ENCODE peak calls at places on chromosomes 5 and 9, in six cellular contexts. One of them, this sample, is unnamed.

GRCh38 chr5:10268100-10268499 is 18.0 kb downstream of the CCT5 start:
- DNase-seq in body of pancreas: no peak
- DNase-seq in AG09309: no peak
- DNase-seq in A673: no peak
- DNase-seq in tibial artery: no peak
- DNase-seq in cardiac fibroblast: no peak
- DNase-seq in this sample: no peak

GRCh38 chr9:126334626-126335621 is 8.3 kb downstream of the MVB12B start:
- DNase-seq in cardiac fibroblast: peak; percentile 51
- DNase-seq in tibial artery: no peak
- DNase-seq in A673: no peak
- DNase-seq in body of pancreas: no peak
- DNase-seq in AG09309: no peak
- DNase-seq in this sample: no peak

GRCh38 chr9:124384849-124385248 is 30.4 kb downstream of the PSMB7 start:
- DNase-seq in body of pancreas: peak; percentile 17
- DNase-seq in A673: no peak
- DNase-seq in tibial artery: no peak
- DNase-seq in cardiac fibroblast: no peak
- DNase-seq in AG09309: no peak
- DNase-seq in this sample: no peak

GRCh38 chr5:100708625-100709171 is 173.5 kb downstream of the FAM174A start:
- DNase-seq in body of pancreas: no peak
- DNase-seq in cardiac fibroblast: no peak
- DNase-seq in A673: no peak
- DNase-seq in tibial artery: no peak
- DNase-seq in AG09309: no peak
- DNase-seq in this sample: no peak

GRCh38 chr5:9196403-9197224 is 349.3 kb downstream of the SEMA5A start:
- DNase-seq in A673: no peak
- DNase-seq in tibial artery: no peak
- DNase-seq in cardiac fibroblast: peak; percentile 80
- DNase-seq in AG09309: peak; percentile 63
- DNase-seq in body of pancreas: no peak
- DNase-seq in this sample: no peak

GRCh38 chr9:115167175-115167574 is 49.2 kb upstream of the TNC start:
- DNase-seq in tibial artery: no peak
- DNase-seq in AG09309: no peak
- DNase-seq in A673: peak; percentile 44
- DNase-seq in cardiac fibroblast: peak; percentile 39
- DNase-seq in body of pancreas: no peak
- DNase-seq in this sample: no peak

GRCh38 chr5:68554566-68555279 is 339.2 kb downstream of the PIK3R1 start:
- DNase-seq in tibial artery: peak; percentile 87
- DNase-seq in body of pancreas: peak; percentile 36
- DNase-seq in AG09309: peak; percentile 93
- DNase-seq in cardiac fibroblast: peak; percentile 75
- DNase-seq in A673: peak; percentile 94
- DNase-seq in this sample: peak; percentile 95

GRCh38 chr5:15501057-15501791 is 1.2 kb downstream of the FBXL7 start:
- DNase-seq in body of pancreas: no peak
- DNase-seq in AG09309: peak; percentile 47
- DNase-seq in A673: peak; percentile 22
- DNase-seq in tibial artery: peak; percentile 45
- DNase-seq in cardiac fibroblast: peak; percentile 81
- DNase-seq in this sample: peak; percentile 63

GRCh38 chr9:101736723-101737122 is 1.7 kb downstream of the GRIN3A start:
- DNase-seq in A673: peak; percentile 10
- DNase-seq in tibial artery: no peak
- DNase-seq in AG09309: no peak
- DNase-seq in cardiac fibroblast: peak; percentile 27
- DNase-seq in body of pancreas: peak; percentile 13
- DNase-seq in this sample: no peak

DNA sequence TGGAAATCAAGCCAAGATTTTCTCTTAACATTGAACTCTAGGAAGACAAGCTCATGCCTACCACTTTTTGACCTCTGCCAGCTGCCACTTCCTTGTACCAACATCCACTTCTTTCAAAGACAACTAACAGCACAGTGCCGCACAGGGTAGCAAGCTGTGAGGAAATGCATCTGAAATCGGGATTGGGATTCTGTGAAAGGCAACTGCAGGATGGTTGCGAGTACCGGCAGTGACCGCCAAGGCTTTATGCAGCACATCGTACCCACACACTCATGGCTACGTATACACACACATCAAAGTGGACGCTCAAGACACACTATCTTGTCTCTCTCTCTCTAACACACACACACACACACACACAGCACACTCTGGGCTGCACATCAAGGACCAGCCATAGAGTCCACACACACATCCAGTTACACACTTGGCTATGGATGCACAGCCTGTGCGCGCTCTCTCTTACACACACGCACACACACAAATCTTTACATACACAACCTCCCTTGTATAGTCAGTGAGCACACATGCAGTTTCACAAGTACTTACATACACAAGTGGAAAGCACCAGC is 972 bp downstream of the HTR4 start:
- DNase-seq in tibial artery: no peak
- DNase-seq in A673: no peak
- DNase-seq in cardiac fibroblast: no peak
- DNase-seq in AG09309: no peak
- DNase-seq in body of pancreas: no peak
- DNase-seq in this sample: no peak
- H3K4me3 ChIP-seq in tibial artery: peak overlapping the region; percentile 50
- H3K4me3 ChIP-seq in A673: no peak overlapping the region
- H3K4me3 ChIP-seq in cardiac fibroblast: no peak overlapping the region
- H3K4me3 ChIP-seq in AG09309: no peak overlapping the region
- H3K4me3 ChIP-seq in body of pancreas: no peak overlapping the region
- H3K4me3 ChIP-seq in this sample: no peak overlapping the region

DNA sequence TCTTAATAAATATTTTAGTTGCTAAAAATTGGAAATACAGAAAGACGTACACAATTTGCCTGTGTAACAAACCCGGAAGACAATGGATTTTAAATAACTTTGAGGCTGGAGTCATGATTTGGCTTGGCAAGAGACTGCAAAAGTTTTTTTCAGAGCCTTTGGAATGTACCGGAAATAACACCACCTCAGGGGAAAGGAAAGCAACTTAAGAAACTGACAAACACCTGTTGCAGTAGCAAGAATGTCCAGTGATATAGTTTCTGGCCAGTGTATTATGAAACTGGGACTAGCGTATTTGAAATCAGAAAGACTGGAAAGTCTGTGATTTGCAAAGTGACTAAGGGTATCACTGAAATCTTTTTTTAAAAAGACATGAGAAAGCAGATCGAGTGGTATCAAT is 848 bp downstream of the MUSK start:
- DNase-seq in AG09309: no peak
- DNase-seq in A673: no peak
- DNase-seq in tibial artery: no peak
- DNase-seq in cardiac fibroblast: peak; percentile 81
- DNase-seq in body of pancreas: no peak
- DNase-seq in this sample: no peak
- H3K4me3 ChIP-seq in AG09309: no peak overlapping the region
- H3K4me3 ChIP-seq in A673: no peak overlapping the region
- H3K4me3 ChIP-seq in tibial artery: no peak overlapping the region
- H3K4me3 ChIP-seq in cardiac fibroblast: no peak overlapping the region
- H3K4me3 ChIP-seq in body of pancreas: no peak overlapping the region
- H3K4me3 ChIP-seq in this sample: no peak overlapping the region

DNA sequence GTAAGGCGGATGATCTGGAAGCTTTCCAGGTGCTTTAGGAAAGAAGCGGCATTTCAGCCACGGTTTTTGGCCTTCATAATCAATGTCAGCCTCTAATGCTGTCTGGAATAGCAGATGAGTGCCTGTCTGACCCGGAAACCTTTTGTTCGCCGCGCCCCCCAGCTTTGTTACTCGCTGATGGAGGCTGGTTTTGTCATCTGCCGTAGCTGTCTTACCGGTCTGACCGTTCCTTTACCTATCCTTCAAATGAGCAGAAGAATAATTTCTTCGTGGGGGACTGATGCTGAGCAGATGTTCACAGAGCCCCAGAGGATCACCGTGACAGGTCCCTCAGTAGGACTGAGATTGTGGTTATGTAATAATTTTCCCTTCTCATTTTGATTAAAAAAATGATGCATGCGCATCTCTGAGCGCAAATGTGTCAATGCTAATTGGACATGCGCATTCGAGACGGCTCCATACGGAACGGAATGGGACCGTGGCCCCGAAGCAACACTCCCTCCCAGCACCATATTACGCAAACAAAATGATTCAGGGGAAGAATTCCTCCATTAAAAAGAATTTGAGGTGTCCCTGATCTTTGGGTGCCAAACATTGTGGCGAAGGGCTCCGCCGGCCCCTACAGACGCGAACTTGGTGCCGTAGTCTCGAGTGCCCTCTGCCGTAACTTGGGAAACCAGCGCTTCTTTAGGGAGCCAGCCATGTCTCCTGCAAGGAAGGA is 27.6 kb downstream of the TLX3 start:
- DNase-seq in body of pancreas: peak; percentile 42
- DNase-seq in A673: peak; percentile 57
- DNase-seq in tibial artery: no peak
- DNase-seq in cardiac fibroblast: peak; percentile 76
- DNase-seq in AG09309: peak; percentile 21
- DNase-seq in this sample: peak; percentile 74
- H3K4me3 ChIP-seq in body of pancreas: no peak overlapping the region
- H3K4me3 ChIP-seq in A673: peak overlapping the region; percentile 35
- H3K4me3 ChIP-seq in tibial artery: peak overlapping the region; percentile 36
- H3K4me3 ChIP-seq in cardiac fibroblast: peak overlapping the region; percentile 48
- H3K4me3 ChIP-seq in AG09309: peak overlapping the region; percentile 55
- H3K4me3 ChIP-seq in this sample: peak overlapping the region; percentile 63

GRCh38 chr9:31823365-31823764 is 561.1 kb upstream of the ACO1 start:
- DNase-seq in body of pancreas: no peak
- DNase-seq in AG09309: no peak
- DNase-seq in cardiac fibroblast: no peak
- DNase-seq in tibial artery: no peak
- DNase-seq in A673: no peak
- DNase-seq in this sample: no peak

GRCh38 chr9:31820426-31820825 is 564.0 kb upstream of the ACO1 start:
- DNase-seq in body of pancreas: no peak
- DNase-seq in AG09309: no peak
- DNase-seq in tibial artery: no peak
- DNase-seq in A673: no peak
- DNase-seq in cardiac fibroblast: no peak
- DNase-seq in this sample: no peak

GRCh38 chr9:31824860-31825259 is 559.6 kb upstream of the ACO1 start:
- DNase-seq in A673: no peak
- DNase-seq in AG09309: no peak
- DNase-seq in cardiac fibroblast: no peak
- DNase-seq in tibial artery: no peak
- DNase-seq in body of pancreas: no peak
- DNase-seq in this sample: no peak

GRCh38 chr9:31821583-31821982 is 562.9 kb upstream of the ACO1 start:
- DNase-seq in tibial artery: no peak
- DNase-seq in cardiac fibroblast: no peak
- DNase-seq in body of pancreas: no peak
- DNase-seq in AG09309: no peak
- DNase-seq in A673: no peak
- DNase-seq in this sample: no peak
- H3K4me3 ChIP-seq in tibial artery: no peak overlapping the region
- H3K4me3 ChIP-seq in cardiac fibroblast: no peak overlapping the region
- H3K4me3 ChIP-seq in body of pancreas: no peak overlapping the region
- H3K4me3 ChIP-seq in AG09309: no peak overlapping the region
- H3K4me3 ChIP-seq in A673: no peak overlapping the region
- H3K4me3 ChIP-seq in this sample: no peak overlapping the region

DNA sequence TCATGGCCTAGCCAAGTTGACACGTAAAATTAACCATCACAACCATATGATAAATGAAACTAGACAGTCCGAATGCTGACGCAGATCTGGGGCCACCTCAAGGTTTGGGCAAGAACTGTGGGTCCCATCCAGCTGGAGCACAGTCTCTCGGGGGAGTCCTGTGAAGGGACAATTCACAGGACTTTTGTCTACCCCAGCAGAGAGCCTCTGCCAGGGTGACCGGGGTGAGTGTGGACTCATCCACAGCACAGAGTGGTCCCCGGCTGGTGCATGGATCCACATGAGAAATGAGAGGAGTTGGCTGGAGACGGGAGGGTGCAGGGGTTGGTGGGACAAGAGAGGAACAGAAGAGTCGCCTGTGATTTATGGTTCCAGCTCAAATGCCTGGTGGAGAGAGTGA is 17.7 kb upstream of the MED10 start:
- DNase-seq in body of pancreas: no peak
- DNase-seq in cardiac fibroblast: no peak
- DNase-seq in tibial artery: no peak
- DNase-seq in A673: no peak
- DNase-seq in AG09309: no peak
- DNase-seq in this sample: no peak
- H3K4me3 ChIP-seq in body of pancreas: no peak overlapping the region
- H3K4me3 ChIP-seq in cardiac fibroblast: no peak overlapping the region
- H3K4me3 ChIP-seq in tibial artery: no peak overlapping the region
- H3K4me3 ChIP-seq in A673: no peak overlapping the region
- H3K4me3 ChIP-seq in AG09309: no peak overlapping the region
- H3K4me3 ChIP-seq in this sample: no peak overlapping the region

This sample was measured in BE2C.